ENCODE peak calls at places on chromosome 17, in seven cellular contexts. F is DND-41, X is K562, C is neural progenitor cell, N is fibroblast of lung, P is H1, G is MM.1S. S is an unnamed sample.

GRCh38 chr17:17204041-17204591 is 2.0 kb downstream of the PLD6 start:
- DNase-seq in F (no peak), G (no peak), N (no peak), X (no peak), P (no peak), C (no peak), S (no peak)

GRCh38 chr17:63490858-63491400 is 14.1 kb downstream of the ACE start:
- DNase-seq in P (no peak), F (no peak), X (no peak), C (no peak), N (no peak), G (no peak), S (no peak)

GRCh38 chr17:66897141-66897540 is 62.2 kb downstream of the CACNG5 start:
- DNase-seq in P (no peak), X (no peak), G (no peak), C (no peak), F (no peak), N (no peak), S (no peak)

GRCh38 chr17:17493249-17493985 is 2.8 kb downstream of the RASD1 start:
- DNase-seq in G (no peak), N (no peak), X (no peak), C (peak; percentile 68), P (no peak), F (no peak), S (no peak)

GRCh38 chr17:27552467-27552779 is 78.6 kb upstream of the LGALS9 start:
- DNase-seq in C (no peak), G (no peak), F (no peak), N (peak; percentile 49), X (no peak), P (no peak), S (peak; percentile 94)

GRCh38 chr17:73068322-73069153 is 23.9 kb downstream of the SLC39A11 start:
- DNase-seq in C (no peak), F (no peak), G (no peak), N (peak; percentile 77), P (no peak), X (no peak), S (peak; percentile 76)

GRCh38 chr17:16480995-16481394 is 11.0 kb downstream of the LRRC75A start:
- DNase-seq in G (no peak), P (no peak), N (no peak), C (no peak), F (no peak), X (no peak), S (no peak)

GRCh38 chr17:1787301-1787902 is 25.5 kb downstream of the SERPINF1 start:
- DNase-seq in G (no peak), X (no peak), P (no peak), F (no peak), N (peak; percentile 93), C (no peak), S (peak; percentile 76)

GRCh38 chr17:40177275-40177874 is at the start of gene RAPGEFL1:
- DNase-seq in C (peak; percentile 91), G (peak; percentile 57), P (no peak), X (peak; percentile 93), F (no peak), N (peak; percentile 53), S (peak; percentile 64)

GRCh38 chr17:73820686-73821448 is 176.6 kb upstream of the SDK2 start:
- DNase-seq in N (no peak), C (peak; percentile 86), X (no peak), F (no peak), P (peak; percentile 57), G (no peak), S (no peak)

GRCh38 chr17:16304832-16305231 is 48.4 kb downstream of the CENPV start:
- DNase-seq in N (peak; percentile 65), C (peak; percentile 52), F (peak; percentile 27), X (no peak), P (no peak), G (no peak), S (no peak)

GRCh38 chr17:73794336-73794735 is 150.1 kb upstream of the SDK2 start:
- DNase-seq in C (no peak), G (no peak), F (no peak), P (no peak), X (no peak), N (no peak), S (no peak)

GRCh38 chr17:73526851-73527250 is 117.4 kb downstream of the SDK2 start:
- DNase-seq in F (no peak), G (no peak), X (no peak), P (no peak), C (no peak), N (no peak), S (no peak)

GRCh38 chr17:82217120-82217529 is 4.5 kb upstream of the CCDC57 start:
- DNase-seq in F (no peak), G (no peak), X (no peak), N (peak; percentile 31), P (no peak), C (no peak), S (no peak)

GRCh38 chr17:57727776-57728175 is 17.3 kb downstream of the CCDC182 start:
- DNase-seq in C (no peak), G (no peak), N (no peak), F (no peak), P (no peak), X (no peak), S (no peak)

GRCh38 chr17:81523139-81524062 is 4.8 kb upstream of the FSCN2 start:
- DNase-seq in P (no peak), X (peak; percentile 69), G (no peak), C (peak; percentile 86), F (no peak), N (peak; percentile 54), S (no peak)

GRCh38 chr17:39404542-39405378 is 3.3 kb upstream of the FBXL20 start:
- DNase-seq in N (peak; percentile 87), X (peak; percentile 26), C (no peak), G (no peak), P (no peak), F (no peak), S (no peak)

GRCh38 chr17:56913000-56913866 is 616 bp downstream of the TRIM25 start:
- DNase-seq in N (no peak), X (peak; percentile 24), G (no peak), P (no peak), C (peak; percentile 59), F (no peak), S (no peak)

GRCh38 chr17:43732961-43733360 is 25.6 kb downstream of the SOST start:
- DNase-seq in N (peak; percentile 12), C (no peak), P (no peak), G (no peak), F (no peak), X (no peak), S (peak; percentile 69)

GRCh38 chr17:66290097-66290722 is 12.2 kb upstream of the PRKCA start:
- DNase-seq in F (no peak), G (no peak), P (no peak), X (peak; percentile 34), N (no peak), C (no peak), S (no peak)

GRCh38 chr17:39655105-39655504 is 10.0 kb upstream of the TCAP start:
- DNase-seq in G (no peak), N (no peak), C (no peak), F (no peak), P (no peak), X (no peak), S (no peak)

GRCh38 chr17:42017866-42018200 is 594 bp upstream of the DNAJC7 start:
- DNase-seq in G (no peak), P (no peak), F (no peak), N (no peak), C (peak; percentile 74), X (peak; percentile 54), S (no peak)

GRCh38 chr17:42016411-42016831 is 818 bp downstream of the DNAJC7 start:
- DNase-seq in N (peak; percentile 29), P (no peak), X (no peak), C (peak; percentile 17), G (peak; percentile 40), F (peak; percentile 31), S (no peak)

GRCh38 chr17:42018339-42018738 is 1.1 kb upstream of the DNAJC7 start:
- DNase-seq in F (no peak), N (no peak), C (peak; percentile 28), X (peak; percentile 74), G (no peak), P (no peak), S (no peak)

GRCh38 chr17:42018988-42019387 is 902 bp upstream of the NKIRAS2 start:
- DNase-seq in P (no peak), C (no peak), N (no peak), G (no peak), F (no peak), X (no peak), S (no peak)

GRCh38 chr17:42016952-42017865 is at the start of gene DNAJC7:
- DNase-seq in F (peak; percentile 93), X (peak; percentile 94), C (peak; percentile 97), P (peak; percentile 78), N (peak; percentile 92), G (peak; percentile 91), S (peak; percentile 80)
- TF ChIP-seq CTCF in F (peak; percentile 25), X (no peak), C (no peak), P (no peak), N (no peak), G (no peak), S (no peak)

GRCh38 chr17:75396781-75397180 is 8.7 kb downstream of the GRB2 start:
- DNase-seq in C (no peak), G (no peak), X (no peak), N (no peak), P (no peak), F (no peak), S (no peak)
- H3K4me1 ChIP-seq in C (peaks cover 25% of the 10 kb centered on the region), G (peaks cover 24% of the 10 kb centered on the region), X (peaks cover 10% of the 10 kb centered on the region), N (peaks cover 2% of the 10 kb centered on the region), P (no peaks in the 10 kb centered on the region), F (peaks cover 78% of the 10 kb centered on the region), S (peaks cover 27% of the 10 kb centered on the region)

GRCh38 chr17:7022791-7023571 is at the start of gene BCL6B:
- DNase-seq in P (no peak), G (no peak), X (no peak), C (peak; percentile 68), F (no peak), N (no peak), S (no peak)
- TF ChIP-seq EZH2 in P (peak; percentile 30), G (no peak), X (no peak), C (peak; percentile 68), F (no peak), N (no peak), S (no peak)

GRCh38 chr17:29245401-29245800 is 1.3 kb upstream of the CRYBA1 start:
- DNase-seq in N (no peak), X (no peak), G (no peak), P (no peak), F (no peak), C (no peak), S (no peak)

GRCh38 chr17:29242790-29243189 is 3.9 kb upstream of the CRYBA1 start:
- DNase-seq in F (no peak), P (no peak), X (no peak), G (no peak), N (no peak), C (no peak), S (no peak)

GRCh38 chr17:29241015-29241963 is 5.4 kb upstream of the CRYBA1 start:
- DNase-seq in C (peak; percentile 81), F (no peak), N (peak; percentile 96), P (peak; percentile 67), G (no peak), X (no peak), S (peak; percentile 97)

GRCh38 chr17:29242051-29242450 is 4.6 kb upstream of the CRYBA1 start:
- DNase-seq in F (no peak), C (no peak), N (no peak), P (no peak), G (no peak), X (no peak), S (no peak)

DNA sequence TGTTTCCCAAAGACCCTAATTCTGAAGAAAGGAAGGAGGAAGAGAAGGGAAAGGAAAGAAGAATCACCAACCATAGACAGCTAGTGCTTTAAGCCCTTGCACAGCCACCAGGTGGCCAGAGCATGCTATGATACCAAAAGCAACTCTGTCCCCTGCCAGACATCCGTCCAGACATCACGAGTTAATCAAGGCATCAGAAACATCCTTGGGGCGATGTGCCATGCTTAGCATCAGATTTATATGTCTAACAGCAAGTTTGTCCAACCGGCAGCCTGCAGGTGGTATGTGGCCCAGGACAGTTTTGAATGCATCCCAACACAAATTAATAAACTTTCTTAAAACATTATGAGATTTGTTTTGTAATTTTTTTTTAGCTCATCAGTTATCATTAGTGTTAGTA is 2.9 kb upstream of the CRYBA1 start:
- DNase-seq in N (peak; percentile 37), P (no peak), G (no peak), F (peak; percentile 12), C (peak; percentile 46), X (peak; percentile 46), S (no peak)
- TF ChIP-seq CTCF in N (peak; percentile 64), P (peak; percentile 50), G (peak; percentile 38), F (peak; percentile 47), C (peak; percentile 50), X (peak; percentile 66), S (peak; percentile 49)